ENCODE peak calls at places on chromosomes 7 and 10, in nine cellular contexts. F is spleen, Y is stomach, B is SK-N-SH, Q is endothelial cell of umbilical vein, T is Panc1, I is HepG2, N is HL-60, R is suprapubic skin. W is an unnamed sample.

GRCh38 chr10:34575882-34576281 is 239.2 kb downstream of the PARD3 start:
- DNase-seq in F (no peak), Y (no peak), B (no peak), Q (no peak), T (no peak), I (no peak), N (no peak), R (no peak), W (no peak)

GRCh38 chr7:152759655-152760383 is at the start of gene ACTR3B:
- DNase-seq in F (peak), Y (peak), B (peak), Q (peak), T (no peak), I (peak), N (peak), R (peak), W (peak)

GRCh38 chr7:18607025-18607424 is 111.5 kb downstream of the HDAC9 start:
- DNase-seq in F (no peak), Y (no peak), B (no peak), Q (no peak), T (no peak), I (no peak), N (no peak), R (no peak), W (no peak)

GRCh38 chr7:46486264-46487206 is 565.5 kb upstream of the IGFBP3 start:
- DNase-seq in F (no peak), Y (no peak), B (no peak), Q (peak), T (peak), I (no peak), N (no peak), R (no peak), W (no peak)

GRCh38 chr7:41698726-41699125 is 4.2 kb downstream of the INHBA start:
- DNase-seq in F (no peak), Y (no peak), B (no peak), Q (peak), T (no peak), I (no peak), N (no peak), R (no peak), W (no peak)

GRCh38 chr7:81645435-81645834 is 124.4 kb downstream of the HGF start:
- DNase-seq in F (no peak), Y (no peak), B (no peak), Q (no peak), T (no peak), I (no peak), N (no peak), R (no peak), W (no peak)

GRCh38 chr10:52955337-52955736 is 182.8 kb upstream of the MBL2 start:
- DNase-seq in F (peak), Y (no peak), B (no peak), Q (no peak), T (no peak), I (no peak), N (no peak), R (no peak), W (no peak)

GRCh38 chr10:15387021-15387420 is 15.9 kb upstream of the FAM171A1 start:
- DNase-seq in F (no peak), Y (no peak), B (no peak), Q (no peak), T (no peak), I (no peak), N (no peak), R (no peak), W (no peak)

GRCh38 chr10:103241262-103242011 is 4.2 kb upstream of the RPEL1 start:
- DNase-seq in F (no peak), Y (peak), B (no peak), Q (peak), T (no peak), I (peak), N (peak), R (no peak), W (no peak)

GRCh38 chr10:103246328-103246727 is 641 bp downstream of the RPEL1 start:
- DNase-seq in F (no peak), Y (no peak), B (no peak), Q (no peak), T (no peak), I (no peak), N (no peak), R (no peak), W (no peak)

GRCh38 chr10:103244663-103245271 is 920 bp upstream of the RPEL1 start:
- DNase-seq in F (peak), Y (peak), B (peak), Q (peak), T (peak), I (peak), N (peak), R (peak), W (peak)
- TF ChIP-seq POLR2AphosphoS5 in F (no peak), Y (peak), B (no peak), Q (no peak), T (no peak), I (no peak), N (no peak), R (no peak), W (no peak)

GRCh38 chr7:16399265-16399801 is 22.0 kb downstream of the CRPPA start:
- DNase-seq in F (no peak), Y (no peak), B (no peak), Q (peak), T (no peak), I (no peak), N (no peak), R (no peak), W (no peak)

GRCh38 chr7:16396766-16397496 is 24.4 kb downstream of the CRPPA start:
- DNase-seq in F (no peak), Y (no peak), B (no peak), Q (peak), T (no peak), I (no peak), N (no peak), R (no peak), W (no peak)

GRCh38 chr7:16399916-16400895 is 21.1 kb downstream of the CRPPA start:
- DNase-seq in F (no peak), Y (no peak), B (no peak), Q (peak), T (no peak), I (no peak), N (no peak), R (no peak), W (no peak)

GRCh38 chr7:16397497-16398210 is 23.7 kb downstream of the CRPPA start:
- DNase-seq in F (no peak), Y (no peak), B (no peak), Q (peak), T (no peak), I (no peak), N (no peak), R (no peak), W (no peak)

DNA sequence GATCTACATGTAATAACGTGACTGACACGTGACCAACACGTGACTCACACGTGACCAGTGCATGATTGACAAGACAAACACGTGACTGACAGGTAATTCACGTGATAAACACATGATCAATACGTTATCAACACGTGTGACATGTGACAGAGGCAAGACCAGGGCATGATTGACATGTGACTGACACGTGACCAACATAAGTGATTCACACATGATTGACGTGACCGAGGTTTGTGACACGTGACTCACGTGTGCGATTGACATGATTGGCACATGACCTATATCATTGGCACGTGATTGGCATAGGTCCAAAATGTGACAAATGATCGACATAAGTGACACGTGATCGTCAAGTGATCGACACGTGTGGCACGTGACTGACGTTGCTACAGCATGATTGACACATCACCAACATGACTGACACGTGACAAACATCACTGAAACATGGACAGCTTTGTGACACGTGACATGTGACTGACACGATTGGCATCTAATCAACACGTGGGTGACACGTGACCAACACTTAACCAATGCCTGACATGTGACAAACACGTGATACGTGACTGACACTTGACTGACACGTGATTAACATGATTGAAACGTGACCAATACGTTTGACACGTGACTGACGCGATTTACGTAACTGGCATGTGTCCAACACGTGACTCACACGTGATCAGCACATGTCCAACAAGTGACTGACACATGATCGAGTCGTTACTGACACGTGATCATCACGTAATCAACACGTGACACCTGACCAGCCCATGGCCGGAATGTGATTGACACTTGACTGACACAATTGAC is 22.9 kb downstream of the CRPPA start:
- DNase-seq in F (no peak), Y (no peak), B (no peak), Q (peak), T (no peak), I (no peak), N (no peak), R (no peak), W (no peak)
- TF ChIP-seq POLR2AphosphoS5 in F (no peak), Y (peak), B (no peak), Q (no peak), T (no peak), I (no peak), N (no peak), R (no peak), W (no peak)

GRCh38 chr7:139745330-139746143 is 32.3 kb downstream of the HIPK2 start:
- DNase-seq in F (no peak), Y (no peak), B (peak), Q (no peak), T (no peak), I (peak), N (no peak), R (no peak), W (no peak)
- TF ChIP-seq POLR2AphosphoS5 in F (no peak), Y (no peak), B (no peak), Q (no peak), T (no peak), I (no peak), N (no peak), R (no peak), W (no peak)

GRCh38 chr10:101585841-101586240 is 2.2 kb downstream of the POLL start:
- DNase-seq in F (peak), Y (no peak), B (no peak), Q (no peak), T (no peak), I (no peak), N (no peak), R (no peak), W (no peak)

GRCh38 chr10:101588879-101589278 is 758 bp downstream of the DPCD start:
- DNase-seq in F (peak), Y (no peak), B (no peak), Q (peak), T (no peak), I (peak), N (no peak), R (no peak), W (no peak)

GRCh38 chr10:101587725-101588614 is at the start of the genes DPCD and POLL:
- DNase-seq in F (peak), Y (peak), B (peak), Q (peak), T (peak), I (peak), N (peak), R (peak), W (peak)
- TF ChIP-seq POLR2AphosphoS5 in F (peak), Y (peak), B (peak), Q (peak), T (peak), I (peak), N (no peak), R (peak), W (peak)

GRCh38 chr10:88080213-88080612 is 216.8 kb downstream of the PTEN start:
- DNase-seq in F (no peak), Y (peak), B (no peak), Q (peak), T (no peak), I (peak), N (no peak), R (no peak), W (no peak)
- TF ChIP-seq POLR2AphosphoS5 in F (no peak), Y (peak), B (no peak), Q (no peak), T (no peak), I (no peak), N (no peak), R (no peak), W (no peak)